ENCODE peak calls at places on chromosomes 13 and 19, in nine cellular contexts. X is vagina, E is stomach, M is GM12878, I is breast epithelium, H is transverse colon, Z is HCT116, Y is esophagus muscularis mucosa, A is sigmoid colon. C is an unnamed sample.

GRCh38 chr19:35063940-35064818 is 22.7 kb downstream of the HPN start:
- DNase-seq in X (no peak), E (no peak), M (no peak), I (no peak), H (no peak), Z (no peak), Y (no peak), A (no peak), C (no peak)

GRCh38 chr13:76799696-76800095 is 86.5 kb downstream of the KCTD12 start:
- DNase-seq in X (no peak), E (no peak), M (no peak), I (no peak), H (no peak), Z (no peak), Y (no peak), A (no peak), C (no peak)

GRCh38 chr19:49691243-49692101 is 556 bp downstream of the CPT1C start:
- DNase-seq in X (no peak), E (no peak), M (no peak), I (no peak), H (no peak), Z (no peak), Y (no peak), A (no peak), C (no peak)

GRCh38 chr13:20945952-20946383 is 43.4 kb upstream of the XPO4 start:
- DNase-seq in X (no peak), E (no peak), M (no peak), I (no peak), H (peak; percentile 22), Z (no peak), Y (no peak), A (peak; percentile 69), C (no peak)

GRCh38 chr13:78826312-78826711 is 167.4 kb upstream of the OBI1 start:
- DNase-seq in X (no peak), E (no peak), M (no peak), I (no peak), H (no peak), Z (no peak), Y (no peak), A (no peak), C (no peak)

GRCh38 chr19:22901431-22902130 is 69.5 kb downstream of the ZNF723 start:
- DNase-seq in X (no peak), E (no peak), M (no peak), I (no peak), H (no peak), Z (no peak), Y (no peak), A (no peak), C (no peak)

GRCh38 chr13:51026016-51026415 is 85.1 kb downstream of the C13orf42 start:
- DNase-seq in X (peak; percentile 22), E (no peak), M (no peak), I (no peak), H (no peak), Z (no peak), Y (peak; percentile 84), A (no peak), C (no peak)

GRCh38 chr13:28128926-28129325 is 9.4 kb upstream of the PAN3 start:
- DNase-seq in X (no peak), E (no peak), M (no peak), I (no peak), H (no peak), Z (no peak), Y (no peak), A (no peak), C (no peak)

GRCh38 chr19:7706662-7707454 is 4.9 kb upstream of the FCER2 start:
- DNase-seq in X (no peak), E (no peak), M (no peak), I (no peak), H (no peak), Z (no peak), Y (no peak), A (no peak), C (no peak)

GRCh38 chr19:47512183-47512947 is 2.5 kb downstream of the NAPA start:
- DNase-seq in X (no peak), E (peak; percentile 83), M (no peak), I (no peak), H (peak; percentile 77), Z (no peak), Y (no peak), A (no peak), C (peak; percentile 85)

GRCh38 chr13:43232866-43233265 is 209.5 kb downstream of the DNAJC15 start:
- DNase-seq in X (no peak), E (no peak), M (no peak), I (no peak), H (no peak), Z (no peak), Y (peak; percentile 5), A (no peak), C (no peak)

GRCh38 chr19:45677351-45678230 is 9.6 kb downstream of the GIPR start:
- DNase-seq in X (no peak), E (peak; percentile 97), M (peak; percentile 81), I (peak; percentile 89), H (peak; percentile 95), Z (peak; percentile 99), Y (no peak), A (no peak), C (peak; percentile 92)
- TF ChIP-seq POLR2A in X (no peak), E (no peak), M (peak; percentile 5), I (no peak), H (no peak), Z (no peak), Y (no peak), A (no peak), C (peak; percentile 21)

GRCh38 chr19:30442715-30443114 is 70.5 kb downstream of the ZNF536 start:
- DNase-seq in X (no peak), E (no peak), M (no peak), I (no peak), H (no peak), Z (no peak), Y (no peak), A (no peak), C (no peak)
- TF ChIP-seq POLR2AphosphoS5 in X (no peak), E (no peak), M (no peak), I (no peak), H (no peak), Z (no peak), Y (no peak), A (no peak), C (peak; percentile 29)

DNA sequence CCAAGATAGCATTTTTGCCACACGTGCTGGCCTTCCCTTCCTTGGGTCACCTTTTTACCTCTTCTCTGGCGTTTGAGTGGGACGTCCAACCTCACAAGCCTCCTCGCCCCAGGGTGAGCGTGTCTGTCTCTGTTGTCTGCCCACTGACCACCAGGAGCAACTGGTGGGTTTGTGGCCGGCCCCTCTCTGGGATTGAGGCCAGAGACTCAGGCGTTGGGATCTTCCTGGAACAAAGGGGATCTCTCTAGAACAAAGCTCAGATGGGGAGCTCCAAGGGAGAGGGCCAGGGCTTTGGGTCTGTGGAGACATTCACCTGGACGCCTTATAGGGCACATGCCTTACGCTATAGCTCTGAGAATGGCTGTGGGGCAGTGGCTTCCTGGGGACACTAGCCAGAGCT is 17.4 kb downstream of the COMP start:
- DNase-seq in X (no peak), E (no peak), M (no peak), I (no peak), H (no peak), Z (no peak), Y (no peak), A (no peak), C (no peak)
- H3K27ac ChIP-seq in X (no peak overlapping the region), E (no peak overlapping the region), M (no peak overlapping the region), I (no peak overlapping the region), H (no peak overlapping the region), Z (no peak overlapping the region), Y (no peak overlapping the region), A (no peak overlapping the region), C (no peak overlapping the region)

GRCh38 chr13:114067381-114067885 is 65.0 kb downstream of the RASA3 start:
- DNase-seq in X (no peak), E (no peak), M (peak; percentile 87), I (no peak), H (no peak), Z (no peak), Y (no peak), A (no peak), C (no peak)

GRCh38 chr13:114069376-114070097 is 62.9 kb downstream of the RASA3 start:
- DNase-seq in X (no peak), E (no peak), M (no peak), I (peak; percentile 51), H (peak; percentile 7), Z (no peak), Y (no peak), A (peak; percentile 62), C (no peak)

GRCh38 chr13:114066956-114067355 is 65.5 kb downstream of the RASA3 start:
- DNase-seq in X (no peak), E (no peak), M (no peak), I (no peak), H (no peak), Z (no peak), Y (no peak), A (no peak), C (no peak)

GRCh38 chr13:114068723-114069322 is 63.6 kb downstream of the RASA3 start:
- DNase-seq in X (no peak), E (no peak), M (no peak), I (peak; percentile 41), H (peak; percentile 14), Z (no peak), Y (no peak), A (peak; percentile 80), C (no peak)

GRCh38 chr13:114067886-114068722 is 64.3 kb downstream of the RASA3 start:
- DNase-seq in X (no peak), E (no peak), M (no peak), I (no peak), H (peak; percentile 72), Z (no peak), Y (no peak), A (peak; percentile 61), C (no peak)
- TF ChIP-seq POLR2A in X (no peak), E (no peak), M (no peak), I (no peak), H (no peak), Z (no peak), Y (no peak), A (no peak), C (no peak)

C was measured in prostate gland.